ENCODE peak calls at places on chromosomes 3 and 15, in eight cellular contexts. One of them, this sample, is unnamed.

GRCh38 chr3:148955544-148956346 is 35.6 kb upstream of the GYG1 start:
- DNase-seq in head of caudate nucleus: no peak
- DNase-seq in uterus: peak
- DNase-seq in AG09319: peak
- DNase-seq in DMS79 treated with DMSO at 0.1 percent for 48 hours: peak
- DNase-seq in stimulated activated CD4-positive, alpha-beta T cell treated with anti-CD3 and anti-CD28 coated beads, Interleukin-4, amount 100 ng/mL, for 1 hour: no peak
- DNase-seq in left ventricle myocardium inferior: no peak
- DNase-seq in SW 1271: peak
- DNase-seq in this sample: no peak

GRCh38 chr3:193836511-193836910 is 243.5 kb downstream of the OPA1 start:
- DNase-seq in head of caudate nucleus: no peak
- DNase-seq in AG09319: no peak
- DNase-seq in left ventricle myocardium inferior: no peak
- DNase-seq in uterus: no peak
- DNase-seq in SW 1271: no peak
- DNase-seq in DMS79 treated with DMSO at 0.1 percent for 48 hours: no peak
- DNase-seq in stimulated activated CD4-positive, alpha-beta T cell treated with anti-CD3 and anti-CD28 coated beads, Interleukin-4, amount 100 ng/mL, for 1 hour: no peak
- DNase-seq in this sample: no peak

GRCh38 chr15:64950888-64951287 is 38.8 kb downstream of the SPG21 start:
- DNase-seq in AG09319: no peak
- DNase-seq in stimulated activated CD4-positive, alpha-beta T cell treated with anti-CD3 and anti-CD28 coated beads, Interleukin-4, amount 100 ng/mL, for 1 hour: no peak
- DNase-seq in head of caudate nucleus: no peak
- DNase-seq in left ventricle myocardium inferior: no peak
- DNase-seq in SW 1271: peak
- DNase-seq in uterus: no peak
- DNase-seq in DMS79 treated with DMSO at 0.1 percent for 48 hours: no peak
- DNase-seq in this sample: no peak

GRCh38 chr15:49200347-49200746 is 30.3 kb downstream of the GALK2 start:
- DNase-seq in stimulated activated CD4-positive, alpha-beta T cell treated with anti-CD3 and anti-CD28 coated beads, Interleukin-4, amount 100 ng/mL, for 1 hour: no peak
- DNase-seq in AG09319: no peak
- DNase-seq in SW 1271: no peak
- DNase-seq in left ventricle myocardium inferior: no peak
- DNase-seq in uterus: no peak
- DNase-seq in DMS79 treated with DMSO at 0.1 percent for 48 hours: no peak
- DNase-seq in head of caudate nucleus: no peak
- DNase-seq in this sample: no peak

GRCh38 chr15:75205064-75205395 is 3.3 kb downstream of the C15orf39 start:
- DNase-seq in head of caudate nucleus: no peak
- DNase-seq in DMS79 treated with DMSO at 0.1 percent for 48 hours: no peak
- DNase-seq in left ventricle myocardium inferior: no peak
- DNase-seq in uterus: no peak
- DNase-seq in stimulated activated CD4-positive, alpha-beta T cell treated with anti-CD3 and anti-CD28 coated beads, Interleukin-4, amount 100 ng/mL, for 1 hour: no peak
- DNase-seq in AG09319: no peak
- DNase-seq in SW 1271: no peak
- DNase-seq in this sample: no peak

GRCh38 chr3:7934362-7934761 is 567.3 kb upstream of the LMCD1 start:
- DNase-seq in stimulated activated CD4-positive, alpha-beta T cell treated with anti-CD3 and anti-CD28 coated beads, Interleukin-4, amount 100 ng/mL, for 1 hour: no peak
- DNase-seq in left ventricle myocardium inferior: no peak
- DNase-seq in DMS79 treated with DMSO at 0.1 percent for 48 hours: no peak
- DNase-seq in uterus: no peak
- DNase-seq in head of caudate nucleus: no peak
- DNase-seq in SW 1271: no peak
- DNase-seq in AG09319: no peak
- DNase-seq in this sample: no peak

GRCh38 chr3:79249701-79250100 is 518.1 kb downstream of the ROBO1 start:
- DNase-seq in SW 1271: no peak
- DNase-seq in AG09319: no peak
- DNase-seq in DMS79 treated with DMSO at 0.1 percent for 48 hours: no peak
- DNase-seq in uterus: no peak
- DNase-seq in left ventricle myocardium inferior: no peak
- DNase-seq in stimulated activated CD4-positive, alpha-beta T cell treated with anti-CD3 and anti-CD28 coated beads, Interleukin-4, amount 100 ng/mL, for 1 hour: no peak
- DNase-seq in head of caudate nucleus: no peak
- DNase-seq in this sample: no peak

GRCh38 chr15:42021593-42021992 is 751 bp upstream of the PLA2G4E start:
- DNase-seq in left ventricle myocardium inferior: no peak
- DNase-seq in SW 1271: no peak
- DNase-seq in stimulated activated CD4-positive, alpha-beta T cell treated with anti-CD3 and anti-CD28 coated beads, Interleukin-4, amount 100 ng/mL, for 1 hour: no peak
- DNase-seq in DMS79 treated with DMSO at 0.1 percent for 48 hours: no peak
- DNase-seq in head of caudate nucleus: no peak
- DNase-seq in uterus: no peak
- DNase-seq in AG09319: no peak
- DNase-seq in this sample: no peak

GRCh38 chr3:39273119-39273518 is 6.7 kb downstream of the CX3CR1 start:
- DNase-seq in DMS79 treated with DMSO at 0.1 percent for 48 hours: no peak
- DNase-seq in stimulated activated CD4-positive, alpha-beta T cell treated with anti-CD3 and anti-CD28 coated beads, Interleukin-4, amount 100 ng/mL, for 1 hour: no peak
- DNase-seq in uterus: no peak
- DNase-seq in head of caudate nucleus: no peak
- DNase-seq in left ventricle myocardium inferior: no peak
- DNase-seq in AG09319: no peak
- DNase-seq in SW 1271: no peak
- DNase-seq in this sample: no peak

GRCh38 chr3:195180490-195181106 is 90.4 kb downstream of the XXYLT1 start:
- DNase-seq in DMS79 treated with DMSO at 0.1 percent for 48 hours: no peak
- DNase-seq in stimulated activated CD4-positive, alpha-beta T cell treated with anti-CD3 and anti-CD28 coated beads, Interleukin-4, amount 100 ng/mL, for 1 hour: no peak
- DNase-seq in head of caudate nucleus: no peak
- DNase-seq in AG09319: no peak
- DNase-seq in left ventricle myocardium inferior: no peak
- DNase-seq in SW 1271: no peak
- DNase-seq in uterus: no peak
- DNase-seq in this sample: no peak

GRCh38 chr3:186986811-186987210 is 56.5 kb downstream of the ST6GAL1 start:
- DNase-seq in head of caudate nucleus: no peak
- DNase-seq in uterus: no peak
- DNase-seq in SW 1271: no peak
- DNase-seq in AG09319: no peak
- DNase-seq in stimulated activated CD4-positive, alpha-beta T cell treated with anti-CD3 and anti-CD28 coated beads, Interleukin-4, amount 100 ng/mL, for 1 hour: no peak
- DNase-seq in left ventricle myocardium inferior: no peak
- DNase-seq in DMS79 treated with DMSO at 0.1 percent for 48 hours: no peak
- DNase-seq in this sample: no peak

GRCh38 chr3:5376761-5377160 is 189.3 kb downstream of the EDEM1 start:
- DNase-seq in DMS79 treated with DMSO at 0.1 percent for 48 hours: no peak
- DNase-seq in AG09319: no peak
- DNase-seq in SW 1271: no peak
- DNase-seq in left ventricle myocardium inferior: no peak
- DNase-seq in stimulated activated CD4-positive, alpha-beta T cell treated with anti-CD3 and anti-CD28 coated beads, Interleukin-4, amount 100 ng/mL, for 1 hour: no peak
- DNase-seq in uterus: no peak
- DNase-seq in head of caudate nucleus: no peak
- DNase-seq in this sample: no peak

This sample was measured in NK-92 treated with Interleukin-12 subunit alpha and Interleukin-12 subunit beta, amount 100 ng/mL, for 24 hours.